ENCODE peak calls at places on chromosomes 4 and X, in four cellular contexts. One of them, this sample, is unnamed.

GRCh38 chr4:85478576-85478975 is 3.6 kb downstream of the ARHGAP24 start:
- DNase-seq in psoas muscle: no peak
- DNase-seq in retinal pigment epithelial cell: no peak
- DNase-seq in AG10803: peak; percentile 89
- DNase-seq in this sample: no peak

GRCh38 chrX:46838974-46839480 is 2.2 kb downstream of the RP2 start:
- DNase-seq in AG10803: peak; percentile 51
- DNase-seq in psoas muscle: no peak
- DNase-seq in retinal pigment epithelial cell: no peak
- DNase-seq in this sample: no peak

GRCh38 chr4:118400362-118400761 is 47.6 kb upstream of the PRSS12 start:
- DNase-seq in psoas muscle: no peak
- DNase-seq in AG10803: no peak
- DNase-seq in retinal pigment epithelial cell: no peak
- DNase-seq in this sample: no peak

GRCh38 chrX:100649550-100650356 is 5.8 kb downstream of the SRPX2 start:
- DNase-seq in psoas muscle: peak; percentile 87
- DNase-seq in AG10803: peak; percentile 94
- DNase-seq in retinal pigment epithelial cell: no peak
- DNase-seq in this sample: peak; percentile 92

GRCh38 chrX:71256051-71256450 is 2.1 kb upstream of the ZMYM3 start:
- DNase-seq in AG10803: no peak
- DNase-seq in psoas muscle: no peak
- DNase-seq in retinal pigment epithelial cell: no peak
- DNase-seq in this sample: no peak

GRCh38 chr4:13088726-13089658 is 395.1 kb downstream of the RAB28 start:
- DNase-seq in psoas muscle: no peak
- DNase-seq in retinal pigment epithelial cell: no peak
- DNase-seq in AG10803: peak; percentile 3
- DNase-seq in this sample: no peak

GRCh38 chr4:3467601-3468031 is 4.5 kb downstream of the DOK7 start:
- DNase-seq in AG10803: no peak
- DNase-seq in psoas muscle: peak; percentile 51
- DNase-seq in retinal pigment epithelial cell: no peak
- DNase-seq in this sample: no peak

GRCh38 chrX:81957900-81958545 is 756.1 kb downstream of the SH3BGRL start:
- DNase-seq in AG10803: no peak
- DNase-seq in psoas muscle: no peak
- DNase-seq in retinal pigment epithelial cell: no peak
- DNase-seq in this sample: no peak

GRCh38 chr4:6316461-6317003 is 46.9 kb downstream of the WFS1 start:
- DNase-seq in AG10803: no peak
- DNase-seq in retinal pigment epithelial cell: no peak
- DNase-seq in psoas muscle: no peak
- DNase-seq in this sample: no peak

GRCh38 chr4:125389713-125390112 is 75.0 kb downstream of the FAT4 start:
- DNase-seq in psoas muscle: no peak
- DNase-seq in retinal pigment epithelial cell: peak; percentile 81
- DNase-seq in AG10803: peak; percentile 98
- DNase-seq in this sample: no peak

DNA sequence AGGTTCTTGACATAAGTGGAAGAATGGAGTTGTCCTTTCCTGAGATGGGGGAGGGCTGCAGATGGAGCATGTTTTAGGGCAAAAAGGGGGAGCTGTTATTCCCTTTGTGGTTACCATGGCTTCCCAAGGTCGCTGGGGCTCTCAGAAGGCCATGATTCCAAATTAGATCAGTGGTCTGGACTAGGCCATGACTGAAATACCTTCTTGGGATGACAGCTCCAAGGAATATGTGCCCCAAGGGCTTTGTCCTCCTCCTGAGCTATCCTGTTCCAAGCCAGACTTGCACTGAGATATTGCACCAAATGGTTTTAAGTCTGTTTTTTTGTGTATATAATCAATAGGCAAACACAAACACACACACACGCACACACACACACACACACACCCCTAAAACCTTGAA is 3.0 kb upstream of the RBPJ start:
- DNase-seq in AG10803: no peak
- DNase-seq in retinal pigment epithelial cell: no peak
- DNase-seq in psoas muscle: no peak
- DNase-seq in this sample: no peak
- H3K4me3 ChIP-seq in AG10803: no peak overlapping the region
- H3K4me3 ChIP-seq in retinal pigment epithelial cell: no peak overlapping the region
- H3K4me3 ChIP-seq in psoas muscle: no peak overlapping the region
- H3K4me3 ChIP-seq in this sample: no peak overlapping the region

DNA sequence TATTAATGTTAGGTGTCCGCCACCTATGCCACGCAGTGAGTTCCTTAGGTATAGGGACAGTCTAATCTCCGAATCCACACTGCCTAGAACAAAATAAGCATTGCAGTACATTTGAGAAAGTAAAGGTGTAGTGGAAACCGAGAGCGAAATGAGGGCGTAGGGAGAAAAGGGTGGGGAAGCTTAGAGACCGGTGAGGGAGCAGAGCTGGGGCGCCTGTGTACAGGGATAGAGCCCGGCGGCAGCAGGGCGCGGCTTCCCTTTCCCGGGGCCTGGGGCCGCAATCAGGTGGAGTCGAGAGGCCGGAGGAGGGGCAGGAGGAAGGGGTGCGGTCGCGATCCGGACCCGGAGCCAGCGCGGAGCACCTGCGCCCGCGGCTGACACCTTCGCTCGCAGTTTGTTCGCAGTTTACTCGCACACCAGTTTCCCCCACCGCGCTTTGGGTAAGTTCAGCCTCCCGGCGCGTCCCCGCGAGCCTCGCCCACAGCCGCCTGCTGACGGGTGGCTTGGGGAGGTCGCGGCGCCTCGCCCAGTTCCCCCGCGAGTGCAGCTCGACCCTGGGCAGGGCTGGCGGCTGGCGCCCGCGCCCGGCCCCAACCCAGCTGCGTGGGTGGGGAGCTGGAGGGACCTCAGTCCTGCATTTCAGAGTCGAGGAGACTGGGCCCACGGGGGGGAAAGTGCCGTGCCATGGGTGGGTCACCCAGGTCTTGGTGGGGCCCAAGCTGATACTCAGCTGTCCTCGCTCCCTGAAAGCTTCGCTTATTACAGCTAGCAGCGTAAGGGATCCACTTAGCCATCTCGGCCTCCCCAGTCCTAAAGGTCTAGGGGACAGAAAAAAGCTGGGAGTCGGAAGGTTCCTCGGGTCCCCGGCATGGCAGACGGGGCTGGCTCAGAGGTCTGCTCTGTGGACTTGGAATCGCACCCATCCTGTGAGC is at the start of gene ANXA3:
- DNase-seq in AG10803: no peak
- DNase-seq in psoas muscle: peak; percentile 65
- DNase-seq in retinal pigment epithelial cell: no peak
- DNase-seq in this sample: no peak
- H3K4me3 ChIP-seq in AG10803: peak within 1 kb of the TSS; percentile 64
- H3K4me3 ChIP-seq in psoas muscle: peak within 1 kb of the TSS; percentile 72
- H3K4me3 ChIP-seq in retinal pigment epithelial cell: peak within 1 kb of the TSS; percentile 68
- H3K4me3 ChIP-seq in this sample: peak within 1 kb of the TSS; percentile 32

GRCh38 chrX:275476-275966 is 5.7 kb upstream of the PLCXD1 start:
- DNase-seq in AG10803: no peak
- DNase-seq in psoas muscle: no peak
- DNase-seq in retinal pigment epithelial cell: no peak
- DNase-seq in this sample: no peak

GRCh38 chrX:274904-275475 is 6.2 kb upstream of the PLCXD1 start:
- DNase-seq in AG10803: no peak
- DNase-seq in retinal pigment epithelial cell: no peak
- DNase-seq in psoas muscle: peak; percentile 71
- DNase-seq in this sample: no peak

GRCh38 chrX:275967-276587 is 5.1 kb upstream of the PLCXD1 start:
- DNase-seq in retinal pigment epithelial cell: no peak
- DNase-seq in psoas muscle: peak; percentile 75
- DNase-seq in AG10803: peak; percentile 53
- DNase-seq in this sample: peak; percentile 94

GRCh38 chrX:281166-281999 is at the start of gene PLCXD1:
- DNase-seq in psoas muscle: no peak
- DNase-seq in AG10803: no peak
- DNase-seq in retinal pigment epithelial cell: no peak
- DNase-seq in this sample: no peak

DNA sequence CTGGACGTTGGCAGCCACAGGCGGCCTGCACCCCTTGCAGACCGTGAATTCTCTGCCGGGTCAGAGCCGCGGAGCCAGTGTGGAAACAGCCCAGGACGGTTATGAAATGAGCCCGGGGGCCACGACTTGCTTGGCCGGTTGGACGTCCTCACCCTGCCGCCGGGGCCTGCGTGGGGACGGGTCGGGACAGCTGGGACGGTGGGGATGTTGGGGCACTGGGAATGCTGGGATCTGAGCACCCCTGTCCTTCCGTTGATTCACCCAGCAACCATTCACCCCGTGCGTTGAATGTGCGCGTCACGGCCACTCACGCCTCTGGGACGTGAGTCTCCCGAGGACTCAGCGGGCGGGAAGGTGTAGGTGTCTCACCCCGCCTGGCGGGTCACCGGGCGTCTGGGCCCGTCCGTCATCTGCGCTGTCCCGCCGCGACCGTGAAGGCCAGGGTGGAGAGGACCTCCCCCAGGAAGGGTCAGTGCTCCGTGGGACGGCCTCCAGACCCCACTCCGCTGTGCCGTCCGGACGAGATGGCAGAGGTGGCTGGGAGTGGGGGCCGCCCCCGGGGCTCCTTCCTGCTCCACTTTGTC is 4.5 kb upstream of the PLCXD1 start:
- DNase-seq in psoas muscle: no peak
- DNase-seq in AG10803: peak; percentile 58
- DNase-seq in retinal pigment epithelial cell: no peak
- DNase-seq in this sample: no peak
- H3K4me3 ChIP-seq in psoas muscle: peak overlapping the region; percentile 65
- H3K4me3 ChIP-seq in AG10803: peak overlapping the region; percentile 75
- H3K4me3 ChIP-seq in retinal pigment epithelial cell: peak overlapping the region; percentile 23
- H3K4me3 ChIP-seq in this sample: peak overlapping the region; percentile 49

GRCh38 chrX:147537172-147537571 is 374.5 kb upstream of the FMR1 start:
- DNase-seq in retinal pigment epithelial cell: no peak
- DNase-seq in AG10803: no peak
- DNase-seq in psoas muscle: no peak
- DNase-seq in this sample: no peak

GRCh38 chrX:147533426-147533825 is 378.3 kb upstream of the FMR1 start:
- DNase-seq in AG10803: no peak
- DNase-seq in psoas muscle: no peak
- DNase-seq in retinal pigment epithelial cell: no peak
- DNase-seq in this sample: no peak
- H3K4me3 ChIP-seq in AG10803: no peak overlapping the region
- H3K4me3 ChIP-seq in psoas muscle: no peak overlapping the region
- H3K4me3 ChIP-seq in retinal pigment epithelial cell: no peak overlapping the region
- H3K4me3 ChIP-seq in this sample: no peak overlapping the region

DNA sequence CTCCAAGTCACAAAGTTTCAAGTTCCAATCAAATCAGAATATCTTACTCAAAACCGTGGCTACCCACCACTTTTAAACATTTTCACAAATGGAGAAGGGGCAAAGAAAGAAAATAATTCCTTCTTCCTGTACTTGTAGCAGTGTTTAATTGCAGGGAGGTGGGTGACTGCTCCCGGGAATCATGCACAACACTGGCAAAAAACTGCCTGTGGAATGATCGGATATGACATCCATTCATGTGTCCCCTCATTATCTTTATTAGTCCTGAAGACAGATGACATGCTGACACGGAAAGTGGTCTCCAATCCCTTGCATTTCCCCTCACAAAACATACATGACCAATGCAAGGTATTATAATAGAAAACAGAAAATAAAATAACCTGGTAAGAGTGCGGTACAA is 2.0 kb downstream of the TSPAN5 start:
- DNase-seq in AG10803: no peak
- DNase-seq in psoas muscle: no peak
- DNase-seq in retinal pigment epithelial cell: no peak
- DNase-seq in this sample: no peak
- H3K4me3 ChIP-seq in AG10803: peak overlapping the region; percentile 74
- H3K4me3 ChIP-seq in psoas muscle: no peak overlapping the region
- H3K4me3 ChIP-seq in retinal pigment epithelial cell: peak overlapping the region; percentile 61
- H3K4me3 ChIP-seq in this sample: no peak overlapping the region

DNA sequence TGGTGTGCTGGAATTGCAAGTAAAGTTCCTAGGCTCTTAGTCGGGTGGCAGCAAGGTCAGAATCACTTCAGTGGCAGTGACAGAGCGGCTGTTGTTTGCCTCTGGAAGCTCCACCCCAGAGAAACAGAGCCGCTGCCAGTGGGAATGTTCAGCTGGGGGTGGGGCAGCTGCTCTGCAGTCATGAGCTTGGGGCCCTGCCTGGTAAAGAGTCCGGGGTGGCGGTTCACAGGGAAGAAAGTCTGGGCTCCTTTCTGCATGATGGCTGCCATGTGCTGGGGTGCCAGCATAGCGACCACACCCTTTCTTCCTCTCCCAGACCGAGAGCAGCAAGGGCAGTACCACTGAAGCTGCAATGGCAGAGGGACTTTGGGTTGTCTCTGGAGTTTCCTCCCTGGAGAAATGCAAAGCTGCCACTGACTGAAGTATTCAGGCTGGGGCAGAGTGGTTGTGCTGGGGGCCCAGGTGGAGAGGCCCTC is 108.8 kb upstream of the CENPE start:
- DNase-seq in retinal pigment epithelial cell: no peak
- DNase-seq in AG10803: no peak
- DNase-seq in psoas muscle: no peak
- DNase-seq in this sample: no peak
- H3K4me3 ChIP-seq in retinal pigment epithelial cell: no peak overlapping the region
- H3K4me3 ChIP-seq in AG10803: no peak overlapping the region
- H3K4me3 ChIP-seq in psoas muscle: no peak overlapping the region
- H3K4me3 ChIP-seq in this sample: no peak overlapping the region

GRCh38 chr4:108166441-108167315 is 2.1 kb downstream of the LEF1 start:
- DNase-seq in AG10803: no peak
- DNase-seq in retinal pigment epithelial cell: no peak
- DNase-seq in psoas muscle: no peak
- DNase-seq in this sample: no peak
- H3K4me3 ChIP-seq in AG10803: peak overlapping the region; percentile 54
- H3K4me3 ChIP-seq in retinal pigment epithelial cell: peak overlapping the region; percentile 51
- H3K4me3 ChIP-seq in psoas muscle: peak overlapping the region; percentile 59
- H3K4me3 ChIP-seq in this sample: peak overlapping the region; percentile 51

DNA sequence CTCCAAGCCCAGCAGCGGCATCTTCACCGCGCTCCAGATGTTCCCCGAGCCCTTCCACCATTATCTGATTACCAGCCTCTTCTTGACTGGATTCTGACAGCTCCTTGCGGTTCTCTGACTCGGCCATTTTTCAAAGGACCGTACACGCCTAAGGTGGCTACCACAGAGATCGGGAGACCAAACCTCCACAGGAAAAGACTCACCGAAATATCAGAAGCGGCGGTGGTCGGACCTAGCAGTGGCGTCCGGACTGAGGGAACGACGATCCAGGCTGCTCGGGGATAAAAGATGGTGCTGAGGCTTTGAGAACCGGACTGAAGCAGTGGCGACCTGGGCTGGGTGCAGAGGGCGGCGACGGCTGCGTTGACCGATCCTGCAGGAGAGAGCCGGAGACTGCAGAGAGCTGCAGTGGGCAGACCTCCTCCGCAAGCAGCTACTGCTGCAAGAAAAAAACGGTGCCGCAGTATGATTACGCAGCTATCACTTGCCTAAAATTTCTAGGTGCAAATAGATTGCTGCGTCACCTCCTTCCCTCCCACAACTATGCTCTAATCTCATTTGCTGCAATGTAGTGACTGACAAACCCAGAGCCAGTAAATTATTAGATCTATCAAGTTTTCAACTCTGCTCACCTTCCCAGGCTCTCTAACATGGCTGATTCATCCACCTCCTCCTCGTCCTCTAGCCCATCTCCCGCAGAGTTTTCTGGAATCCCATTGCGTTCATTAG is at the start of gene NAP1L2:
- DNase-seq in psoas muscle: peak; percentile 46
- DNase-seq in AG10803: peak; percentile 0
- DNase-seq in retinal pigment epithelial cell: no peak
- DNase-seq in this sample: peak; percentile 13
- H3K4me3 ChIP-seq in psoas muscle: peak within 1 kb of the TSS; percentile 57
- H3K4me3 ChIP-seq in AG10803: peak within 1 kb of the TSS; percentile 42
- H3K4me3 ChIP-seq in retinal pigment epithelial cell: peak within 1 kb of the TSS; percentile 35
- H3K4me3 ChIP-seq in this sample: peak within 1 kb of the TSS; percentile 28